ENCODE peak calls at places on chromosome 17, in ten cellular contexts. Q is AG04449; Z is heart left ventricle; G is prostate gland; A is neural progenitor cell; I is activated CD8-positive, alpha-beta T cell treated with anti-CD3 and anti-CD28 coated beads for 36 hours; D is cardiac muscle cell; E is body of pancreas; W is Calu3; S is PC-9. T is an unnamed sample.

GRCh38 chr17:81871387-81872120 is 417 bp upstream of the ARHGDIA start:
- DNase-seq in Q (no peak), Z (peak), G (peak), A (peak), I (peak), D (peak), E (peak), W (peak), S (peak), T (peak)

GRCh38 chr17:44204453-44204882 is 4.8 kb upstream of the ATXN7L3 start:
- DNase-seq in Q (no peak), Z (no peak), G (no peak), A (no peak), I (no peak), D (no peak), E (no peak), W (no peak), S (no peak), T (no peak)

GRCh38 chr17:70181376-70181775 is 12.0 kb downstream of the KCNJ2 start:
- DNase-seq in Q (no peak), Z (no peak), G (no peak), A (no peak), I (no peak), D (no peak), E (no peak), W (no peak), S (no peak), T (no peak)

GRCh38 chr17:78697122-78697845 is 84.8 kb downstream of the CYTH1 start:
- DNase-seq in Q (no peak), Z (no peak), G (no peak), A (no peak), I (no peak), D (no peak), E (no peak), W (no peak), S (no peak), T (no peak)

GRCh38 chr17:17545031-17545820 is 46.3 kb downstream of the PEMT start:
- DNase-seq in Q (no peak), Z (no peak), G (no peak), A (no peak), I (no peak), D (no peak), E (no peak), W (no peak), S (no peak), T (no peak)

GRCh38 chr17:78174332-78174869 is 6.0 kb downstream of the SYNGR2 start:
- DNase-seq in Q (no peak), Z (peak), G (peak), A (no peak), I (no peak), D (no peak), E (peak), W (peak), S (peak), T (no peak)

GRCh38 chr17:63196772-63197335 is 230.8 kb downstream of the TANC2 start:
- DNase-seq in Q (no peak), Z (no peak), G (no peak), A (no peak), I (no peak), D (no peak), E (no peak), W (no peak), S (no peak), T (peak)

GRCh38 chr17:78997231-78997741 is 12.3 kb downstream of the CANT1 start:
- DNase-seq in Q (no peak), Z (no peak), G (no peak), A (no peak), I (no peak), D (no peak), E (no peak), W (no peak), S (no peak), T (peak)

GRCh38 chr17:35094902-35095301 is 24.8 kb downstream of the RAD51D start:
- DNase-seq in Q (peak), Z (no peak), G (no peak), A (no peak), I (no peak), D (no peak), E (no peak), W (peak), S (peak), T (no peak)

DNA sequence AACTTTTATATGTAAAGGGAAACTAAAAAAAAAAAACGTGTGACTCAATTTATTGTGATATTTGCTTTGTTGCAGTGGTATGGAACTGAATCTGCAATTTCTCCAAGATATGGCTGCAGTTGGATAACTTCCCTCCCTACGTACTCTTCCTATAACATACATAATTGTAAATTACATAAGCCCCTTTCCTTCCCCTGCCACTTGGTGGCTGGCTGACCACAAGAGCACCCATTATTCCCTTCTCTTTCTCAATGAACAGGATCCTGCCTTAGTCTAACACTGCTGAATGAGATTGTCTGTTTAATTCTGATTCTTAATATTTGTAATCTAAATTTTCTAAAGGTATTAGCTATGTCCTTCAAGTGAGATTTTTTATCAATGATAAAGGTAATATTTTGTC is 27.8 kb downstream of the CCL4 start:
- DNase-seq in Q (no peak), Z (no peak), G (no peak), A (no peak), I (no peak), D (no peak), E (no peak), W (no peak), S (no peak), T (no peak)
- TF ChIP-seq CTCF in Q (no peak), Z (no peak), G (no peak), A (no peak), I (no peak), D (peak), E (no peak), W (no peak), S (no peak), T (no peak)

GRCh38 chr17:65191805-65192740 is 54.9 kb downstream of the RGS9 start:
- DNase-seq in Q (no peak), Z (no peak), G (no peak), A (no peak), I (peak), D (no peak), E (no peak), W (peak), S (peak), T (no peak)

GRCh38 chr17:65193305-65194293 is 56.4 kb downstream of the RGS9 start:
- DNase-seq in Q (no peak), Z (no peak), G (no peak), A (no peak), I (no peak), D (no peak), E (no peak), W (no peak), S (no peak), T (no peak)

GRCh38 chr17:65195716-65196115 is 58.5 kb downstream of the RGS9 start:
- DNase-seq in Q (no peak), Z (no peak), G (no peak), A (no peak), I (no peak), D (no peak), E (no peak), W (no peak), S (no peak), T (no peak)

GRCh38 chr17:65196617-65197016 is 59.4 kb downstream of the RGS9 start:
- DNase-seq in Q (no peak), Z (no peak), G (no peak), A (no peak), I (no peak), D (no peak), E (no peak), W (no peak), S (no peak), T (no peak)

DNA sequence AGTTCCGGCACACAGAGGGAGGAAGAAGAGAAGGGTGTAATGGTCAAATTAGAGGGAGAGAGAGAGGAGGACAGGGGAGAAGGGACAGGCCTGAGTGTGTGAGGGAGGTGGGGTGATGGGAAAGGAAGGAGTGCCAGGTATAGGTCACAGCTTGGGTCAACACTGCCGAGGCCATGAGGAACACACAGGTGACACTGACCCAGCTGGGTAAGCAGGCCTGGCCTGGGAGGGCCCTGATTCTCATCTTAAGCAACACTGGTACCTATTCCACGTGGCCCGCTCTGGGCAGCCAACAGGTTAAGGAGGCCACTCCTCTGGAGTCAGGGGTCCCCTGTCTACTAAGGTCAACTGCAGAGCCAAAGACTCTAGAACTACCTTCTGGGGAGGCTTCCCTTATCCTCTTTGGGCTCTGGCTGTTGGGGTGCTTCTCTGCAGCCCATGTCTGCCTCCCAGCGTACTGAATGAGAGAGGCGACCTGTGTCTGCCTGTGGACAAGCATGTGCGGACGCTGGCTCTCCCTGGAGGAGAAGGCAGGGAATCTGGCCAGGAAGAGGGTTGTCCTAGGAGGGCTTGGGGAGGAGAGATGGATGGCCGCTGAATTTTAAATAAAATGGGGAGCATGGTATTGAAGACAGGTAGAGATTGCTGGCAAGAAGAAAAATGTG is 57.6 kb downstream of the RGS9 start:
- DNase-seq in Q (no peak), Z (no peak), G (no peak), A (no peak), I (no peak), D (peak), E (no peak), W (no peak), S (no peak), T (no peak)
- TF ChIP-seq CTCF in Q (no peak), Z (no peak), G (no peak), A (peak), I (no peak), D (no peak), E (no peak), W (no peak), S (no peak), T (no peak)

DNA sequence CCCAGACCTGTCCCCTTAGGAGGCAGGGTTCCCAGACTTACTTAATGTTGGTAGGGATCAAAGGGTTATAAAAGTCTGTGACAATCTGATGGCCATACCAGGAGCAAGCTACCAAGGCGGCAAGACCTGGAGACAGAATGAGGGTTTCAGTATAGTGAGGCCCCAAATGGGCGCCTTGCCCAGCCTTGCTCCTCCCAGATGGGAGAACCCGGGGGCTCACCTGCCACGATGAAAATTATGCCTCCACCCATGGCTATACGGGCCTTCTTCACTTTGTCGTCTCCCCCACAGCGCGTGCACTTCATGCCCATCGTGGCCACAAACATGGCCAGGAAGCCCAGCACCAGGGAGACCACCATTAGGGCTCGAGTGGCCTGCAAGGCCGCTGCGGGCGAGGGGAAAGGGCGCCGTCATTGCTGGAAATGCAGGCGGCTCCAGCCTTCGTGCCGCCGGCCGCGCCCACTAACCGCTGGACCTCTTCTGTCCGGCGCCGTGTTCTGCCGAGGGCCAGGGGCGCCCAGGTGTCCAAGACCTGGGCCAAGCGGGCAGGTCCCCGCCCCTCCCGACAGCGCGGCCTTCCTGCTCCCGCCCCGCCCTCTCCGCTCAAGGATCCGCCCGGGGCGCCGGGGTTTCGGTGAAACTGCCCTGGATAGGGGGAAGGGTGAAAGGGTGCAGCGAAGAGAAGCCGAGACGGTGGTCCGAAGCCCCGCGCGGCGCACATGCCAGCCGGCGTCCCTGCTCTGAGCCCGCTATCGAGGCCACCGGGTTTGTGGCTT is 1.5 kb downstream of the CLDN7 start:
- DNase-seq in Q (no peak), Z (no peak), G (peak), A (peak), I (peak), D (peak), E (peak), W (peak), S (peak), T (peak)
- TF ChIP-seq CTCF in Q (no peak), Z (no peak), G (no peak), A (no peak), I (no peak), D (no peak), E (no peak), W (no peak), S (no peak), T (no peak)

GRCh38 chr17:30823425-30823824 is 1.1 kb downstream of the CRLF3 start:
- DNase-seq in Q (no peak), Z (no peak), G (no peak), A (no peak), I (no peak), D (no peak), E (no peak), W (no peak), S (no peak), T (peak)

GRCh38 chr17:30821751-30822723 is 2.5 kb downstream of the CRLF3 start:
- DNase-seq in Q (no peak), Z (no peak), G (no peak), A (no peak), I (peak), D (no peak), E (no peak), W (no peak), S (no peak), T (peak)

GRCh38 chr17:30827082-30827481 is 2.6 kb upstream of the CRLF3 start:
- DNase-seq in Q (no peak), Z (no peak), G (no peak), A (no peak), I (no peak), D (no peak), E (no peak), W (no peak), S (no peak), T (no peak)

GRCh38 chr17:30824002-30824355 is 513 bp downstream of the CRLF3 start:
- DNase-seq in Q (no peak), Z (no peak), G (no peak), A (no peak), I (peak), D (no peak), E (peak), W (no peak), S (no peak), T (peak)

DNA sequence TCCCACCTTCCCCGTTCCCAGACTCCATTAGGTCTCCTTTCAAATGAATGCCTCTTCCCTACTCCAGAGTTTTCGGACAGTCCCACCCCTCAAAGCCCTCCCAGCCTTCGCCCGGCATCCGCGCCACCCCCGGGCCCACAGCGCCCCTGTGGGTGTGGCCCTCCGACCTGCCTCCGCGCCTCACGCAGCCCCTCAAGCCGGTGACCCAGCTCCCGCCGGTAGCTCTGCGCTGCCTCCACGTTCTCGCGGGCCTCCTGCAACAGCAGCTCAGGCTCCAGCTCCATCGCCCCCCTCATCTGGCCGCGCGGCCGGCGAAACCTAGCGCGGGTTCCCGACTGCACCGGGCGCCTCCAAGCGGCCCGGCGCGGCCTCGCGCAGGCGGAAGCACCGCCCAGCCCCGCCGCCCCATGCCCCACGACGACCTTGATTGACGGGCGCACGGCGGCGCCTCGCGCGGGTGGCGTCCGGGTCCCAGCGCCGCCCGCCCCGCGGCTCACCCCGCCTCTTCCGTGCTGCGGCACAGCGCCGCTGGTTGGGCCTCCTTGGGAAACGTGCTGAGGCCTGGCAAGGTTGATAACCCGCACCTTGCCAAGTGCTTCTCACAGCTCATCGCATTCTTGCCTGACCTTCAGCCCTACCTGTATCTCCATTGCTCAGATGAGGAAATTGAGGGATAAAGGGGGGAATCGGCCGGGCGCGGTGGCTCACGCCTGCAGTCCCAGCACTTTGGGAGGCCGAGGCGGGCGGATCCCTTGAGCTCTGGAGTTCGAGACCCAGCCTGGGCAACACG is at the start of gene CRLF3:
- DNase-seq in Q (peak), Z (peak), G (peak), A (peak), I (peak), D (peak), E (peak), W (peak), S (peak), T (peak)
- TF ChIP-seq CTCF in Q (peak), Z (peak), G (peak), A (peak), I (peak), D (peak), E (peak), W (peak), S (no peak), T (peak)

GRCh38 chr17:57086069-57086930 is 1.3 kb downstream of the AKAP1 start:
- DNase-seq in Q (no peak), Z (no peak), G (no peak), A (peak), I (peak), D (peak), E (peak), W (no peak), S (no peak), T (peak)

GRCh38 chr17:57088298-57088697 is 3.3 kb downstream of the AKAP1 start:
- DNase-seq in Q (no peak), Z (no peak), G (no peak), A (no peak), I (no peak), D (no peak), E (no peak), W (no peak), S (no peak), T (no peak)

GRCh38 chr17:57084361-57084801 is 665 bp upstream of the AKAP1 start:
- DNase-seq in Q (no peak), Z (no peak), G (no peak), A (no peak), I (no peak), D (no peak), E (no peak), W (no peak), S (peak), T (no peak)

GRCh38 chr17:57085448-57086068 is 512 bp downstream of the AKAP1 start:
- DNase-seq in Q (no peak), Z (peak), G (no peak), A (peak), I (peak), D (peak), E (peak), W (peak), S (peak), T (peak)

DNA sequence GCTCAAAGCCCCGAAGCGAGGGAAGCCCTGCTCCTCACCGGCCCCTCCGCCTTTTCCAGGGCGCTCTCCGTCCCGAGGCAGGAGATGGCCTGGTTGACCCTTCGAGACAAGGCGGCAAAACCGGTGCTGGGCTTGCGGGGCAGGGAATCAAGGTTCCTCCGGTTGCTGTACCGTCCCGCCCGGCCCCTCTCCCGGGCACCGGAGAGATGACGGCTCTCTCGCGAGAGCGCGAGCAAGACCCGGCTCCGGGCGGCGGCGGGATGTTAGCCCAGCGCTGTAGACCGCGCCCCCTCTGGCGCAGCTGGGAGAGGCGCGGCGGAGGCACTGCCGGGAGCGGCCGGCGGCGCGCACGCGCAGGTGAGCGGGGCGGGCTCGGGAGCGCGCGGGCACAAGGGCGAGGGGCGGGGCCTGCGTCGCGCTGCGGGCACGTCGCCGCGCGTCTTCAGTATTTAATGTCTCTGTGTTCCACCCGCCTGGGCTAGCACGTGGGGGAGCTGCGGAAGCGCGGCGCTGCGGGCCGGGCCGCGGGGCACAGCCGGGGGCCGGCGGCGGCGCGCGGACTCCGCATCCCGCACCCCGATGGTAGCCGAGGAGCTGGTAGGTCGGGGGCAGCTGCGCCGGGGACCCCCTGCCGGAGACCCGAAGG is at the start of gene AKAP1:
- DNase-seq in Q (no peak), Z (peak), G (peak), A (peak), I (peak), D (peak), E (peak), W (peak), S (peak), T (peak)
- TF ChIP-seq CTCF in Q (peak), Z (peak), G (peak), A (peak), I (no peak), D (no peak), E (peak), W (no peak), S (peak), T (peak)

T was measured in GM13977.